ENCODE peak calls at places on chromosomes 2 and 18, in seven cellular contexts. L is NCI-H2227 treated with DMSO at 0.1 percent for 48 hours; D is prostate gland; V is anterior cingulate cortex; A is MM.1S; S is non-pigmented ciliary epithelial cell; B is stimulated activated naive CD8-positive, alpha-beta T cell treated with anti-CD3 and anti-CD28 coated beads, Interleukin-15, Interleukin-2, amounts not matched to agents 100 U/mL and 50 U/mL, for 24 hours. X is an unnamed sample.

GRCh38 chr2:229179598-229179997 is 91.5 kb downstream of the PID1 start:
- DNase-seq in L (no peak), D (peak), V (no peak), A (no peak), S (no peak), B (no peak), X (no peak)

GRCh38 chr2:70396589-70396988 is 94.7 kb upstream of the FAM136A start:
- DNase-seq in L (no peak), D (no peak), V (no peak), A (no peak), S (no peak), B (no peak), X (peak)

GRCh38 chr2:121519732-121520640 is 10.7 kb upstream of the RNU4ATAC start:
- DNase-seq in L (no peak), D (no peak), V (peak), A (no peak), S (no peak), B (no peak), X (no peak)

GRCh38 chr2:128738446-128739110 is 419.9 kb upstream of the HS6ST1 start:
- DNase-seq in L (no peak), D (no peak), V (no peak), A (no peak), S (no peak), B (no peak), X (no peak)

GRCh38 chr18:63264871-63265270 is 54.7 kb downstream of the BCL2 start:
- DNase-seq in L (no peak), D (no peak), V (no peak), A (no peak), S (no peak), B (no peak), X (no peak)

GRCh38 chr2:218273908-218274249 is 3.6 kb downstream of the PNKD start:
- DNase-seq in L (no peak), D (no peak), V (no peak), A (no peak), S (no peak), B (no peak), X (no peak)

GRCh38 chr18:45066868-45067267 is 386.2 kb downstream of the SETBP1 start:
- DNase-seq in L (no peak), D (no peak), V (no peak), A (no peak), S (no peak), B (no peak), X (no peak)

GRCh38 chr2:196168181-196168580 is 3.2 kb downstream of the STK17B start:
- DNase-seq in L (no peak), D (no peak), V (no peak), A (no peak), S (no peak), B (no peak), X (peak)

GRCh38 chr2:15269043-15269442 is 292.1 kb downstream of the NBAS start:
- DNase-seq in L (no peak), D (no peak), V (no peak), A (no peak), S (no peak), B (no peak), X (no peak)

GRCh38 chr2:234286956-234287355 is 209.9 kb downstream of the ARL4C start:
- DNase-seq in L (no peak), D (no peak), V (no peak), A (no peak), S (no peak), B (no peak), X (no peak)

GRCh38 chr2:186770332-186770946 is 76.6 kb downstream of the FAM171B start:
- DNase-seq in L (no peak), D (no peak), V (no peak), A (no peak), S (no peak), B (no peak), X (no peak)

GRCh38 chr18:78670778-78671405 is 308.7 kb upstream of the SALL3 start:
- DNase-seq in L (no peak), D (no peak), V (no peak), A (no peak), S (no peak), B (no peak), X (no peak)

GRCh38 chr2:81523344-81523743 is 1218.8 kb upstream of the LRRTM1 start:
- DNase-seq in L (no peak), D (no peak), V (no peak), A (no peak), S (no peak), B (no peak), X (no peak)

GRCh38 chr18:77622009-77622692 is 372.5 kb downstream of the GALR1 start:
- DNase-seq in L (no peak), D (no peak), V (no peak), A (peak), S (no peak), B (peak), X (no peak)

GRCh38 chr18:75264195-75264594 is 53.6 kb downstream of the TSHZ1 start:
- DNase-seq in L (no peak), D (no peak), V (no peak), A (no peak), S (no peak), B (no peak), X (no peak)

GRCh38 chr2:233448220-233448559 is 93.9 kb downstream of the DGKD start:
- DNase-seq in L (no peak), D (no peak), V (no peak), A (no peak), S (no peak), B (no peak), X (peak)

X was measured in endothelial cell of umbilical vein.